ENCODE peak calls at places on chromosome 19, in eight cellular contexts. V, N, L, A, D, K, Y and G are unnamed samples.

GRCh38 chr19:19062454-19063182 is 1.2 kb upstream of the SLC25A42 start:
- DNase-seq in V (no peak), N (no peak), L (no peak), A (no peak), D (no peak), K (peak), Y (no peak), G (no peak)

GRCh38 chr19:18593367-18594095 is 4.9 kb downstream of the REX1BD start:
- DNase-seq in V (no peak), N (no peak), L (no peak), A (no peak), D (no peak), K (no peak), Y (no peak), G (no peak)

GRCh38 chr19:39246951-39247669 is 1.5 kb downstream of the IFNL4 start:
- DNase-seq in V (peak), N (no peak), L (no peak), A (peak), D (no peak), K (peak), Y (no peak), G (no peak)

GRCh38 chr19:2288743-2289713 is 7.1 kb upstream of the PEAK3 start:
- DNase-seq in V (no peak), N (no peak), L (no peak), A (no peak), D (no peak), K (no peak), Y (no peak), G (no peak)

GRCh38 chr19:44202470-44202869 is 9.9 kb upstream of the ZNF227 start:
- DNase-seq in V (no peak), N (no peak), L (no peak), A (no peak), D (no peak), K (peak), Y (no peak), G (no peak)

GRCh38 chr19:18002347-18002850 is 5.6 kb upstream of the ARRDC2 start:
- DNase-seq in V (no peak), N (no peak), L (no peak), A (peak), D (no peak), K (no peak), Y (no peak), G (no peak)

GRCh38 chr19:35436477-35437141 is 11.4 kb upstream of the FFAR2 start:
- DNase-seq in V (peak), N (no peak), L (no peak), A (peak), D (peak), K (peak), Y (no peak), G (no peak)

GRCh38 chr19:46065486-46065885 is 24.7 kb upstream of the IGFL4 start:
- DNase-seq in V (no peak), N (no peak), L (no peak), A (no peak), D (no peak), K (peak), Y (no peak), G (no peak)

GRCh38 chr19:40713939-40714338 is 2.7 kb downstream of the COQ8B start:
- DNase-seq in V (no peak), N (no peak), L (no peak), A (no peak), D (no peak), K (no peak), Y (no peak), G (no peak)
- H3K4me3 ChIP-seq in V (no peak), N (no peak), L (peak), A (no peak), D (peak), K (no peak), Y (peak), G (no peak)

GRCh38 chr19:633786-634639 is 676 bp upstream of the POLRMT start:
- DNase-seq in V (no peak), N (no peak), L (no peak), A (no peak), D (no peak), K (no peak), Y (no peak), G (no peak)

GRCh38 chr19:633068-633785 is at the start of gene POLRMT:
- DNase-seq in V (peak), N (peak), L (peak), A (peak), D (peak), K (peak), Y (peak), G (peak)

GRCh38 chr19:634975-635652 is 1.8 kb upstream of the POLRMT start:
- DNase-seq in V (no peak), N (no peak), L (no peak), A (no peak), D (no peak), K (no peak), Y (no peak), G (no peak)

GRCh38 chr19:629961-630714 is 3.2 kb downstream of the POLRMT start:
- DNase-seq in V (no peak), N (no peak), L (no peak), A (no peak), D (no peak), K (no peak), Y (no peak), G (no peak)

GRCh38 chr19:632228-633067 is 889 bp downstream of the POLRMT start:
- DNase-seq in V (no peak), N (no peak), L (no peak), A (no peak), D (peak), K (peak), Y (no peak), G (no peak)
- TF ChIP-seq CTCF in V (no peak), N (no peak), L (no peak), A (no peak), D (no peak), K (no peak), Y (no peak), G (no peak)

GRCh38 chr19:33417751-33418150 is 44.2 kb downstream of the CEBPG start:
- DNase-seq in V (no peak), N (no peak), L (no peak), A (no peak), D (no peak), K (no peak), Y (no peak), G (no peak)

GRCh38 chr19:33419763-33420080 is 46.2 kb downstream of the CEBPG start:
- DNase-seq in V (no peak), N (no peak), L (no peak), A (no peak), D (peak), K (no peak), Y (no peak), G (no peak)

GRCh38 chr19:33420821-33421220 is 47.3 kb downstream of the CEBPG start:
- DNase-seq in V (no peak), N (no peak), L (no peak), A (no peak), D (no peak), K (no peak), Y (no peak), G (no peak)

GRCh38 chr19:33418461-33418860 is 45.0 kb downstream of the CEBPG start:
- DNase-seq in V (no peak), N (no peak), L (no peak), A (no peak), D (no peak), K (no peak), Y (no peak), G (no peak)

DNA sequence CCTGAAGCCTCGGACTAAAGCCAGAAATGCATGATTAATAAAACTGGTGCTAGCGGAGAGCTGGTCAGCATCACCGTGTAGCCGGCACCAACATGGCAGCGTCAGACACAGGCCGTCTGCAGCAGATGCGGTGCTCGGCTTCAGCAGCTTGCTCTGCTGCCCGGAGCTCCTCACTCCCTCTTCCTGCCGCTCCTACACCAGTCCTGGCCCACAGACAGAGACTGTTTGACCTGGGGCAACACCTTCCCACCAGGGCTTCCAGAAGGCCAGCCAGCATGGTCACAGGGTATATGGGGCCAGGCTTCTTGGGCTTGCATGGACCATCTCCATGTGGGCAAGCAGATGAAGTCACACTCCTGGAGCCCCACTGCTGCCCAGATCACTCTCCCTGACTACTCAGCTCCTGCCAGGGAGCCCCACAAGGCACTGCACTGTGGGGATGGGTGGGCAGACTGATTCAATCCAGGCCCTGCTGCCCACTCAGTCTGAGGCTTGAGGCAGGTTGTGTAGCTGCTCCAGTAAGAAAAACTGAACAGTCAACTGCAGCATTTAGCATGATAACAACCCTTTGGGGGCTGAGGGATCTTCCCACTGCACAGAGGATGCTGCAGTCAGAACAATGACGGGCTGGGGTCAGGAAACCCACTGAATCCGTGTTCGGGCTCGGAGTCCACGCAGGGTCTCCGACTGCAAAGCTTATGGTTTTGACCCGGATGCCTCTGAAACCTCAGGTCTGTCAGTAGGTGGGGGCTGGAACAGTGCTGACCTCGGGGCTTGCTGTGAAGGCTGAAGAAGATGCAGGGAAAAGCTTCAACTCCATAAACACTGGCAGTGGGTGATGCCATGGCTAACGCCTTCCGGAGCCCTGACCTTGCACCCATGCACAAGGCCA is 45.6 kb downstream of the CEBPG start:
- DNase-seq in V (no peak), N (no peak), L (no peak), A (no peak), D (no peak), K (no peak), Y (no peak), G (no peak)
- H3K4me3 ChIP-seq in V (no peak), N (no peak), L (no peak), A (no peak), D (no peak), K (no peak), Y (no peak), G (no peak)

DNA sequence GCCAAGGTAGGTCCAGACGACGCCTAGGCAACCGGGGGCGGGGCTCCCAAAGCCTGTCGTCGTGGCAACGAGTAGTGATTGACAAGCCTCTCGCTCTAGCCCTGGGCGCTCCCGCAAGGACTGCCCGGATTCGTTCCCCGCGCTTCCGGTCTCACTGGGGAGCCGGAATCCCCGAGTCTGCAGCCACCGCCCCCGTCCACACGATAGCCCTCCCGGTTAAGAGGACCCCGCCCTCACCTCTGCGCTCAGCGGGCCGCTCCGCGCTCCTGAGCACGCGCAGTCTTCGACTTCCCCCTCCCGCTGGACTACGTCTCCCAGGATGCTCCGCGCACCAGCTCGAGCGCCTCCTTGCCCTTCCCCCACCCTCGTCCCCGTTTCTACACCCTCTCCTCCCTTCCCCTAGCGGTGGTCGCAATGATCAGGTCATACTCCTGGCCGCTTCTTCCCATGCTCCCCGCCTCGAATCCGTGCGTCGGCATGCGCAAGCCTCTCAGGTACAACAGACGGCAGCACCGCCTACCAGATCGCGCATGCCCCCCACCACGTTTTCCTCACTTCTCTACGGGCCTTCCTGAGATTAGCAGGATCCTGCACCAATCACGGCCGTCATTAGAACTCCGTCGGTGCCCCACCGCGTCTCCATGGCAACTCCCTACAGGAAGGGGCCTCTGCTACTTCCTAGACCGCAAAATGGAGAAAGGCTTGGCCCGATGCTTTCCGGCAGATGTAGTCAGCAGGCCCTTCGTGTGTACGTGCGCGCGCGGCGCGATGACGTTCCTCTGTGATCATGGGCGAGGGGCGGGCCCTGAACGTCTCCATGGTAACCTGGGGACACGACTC is at the start of gene MZF1:
- DNase-seq in V (peak), N (peak), L (peak), A (peak), D (peak), K (peak), Y (peak), G (peak)
- TF ChIP-seq CTCF in V (no peak), N (no peak), L (peak), A (peak), D (no peak), K (no peak), Y (no peak), G (no peak)

DNA sequence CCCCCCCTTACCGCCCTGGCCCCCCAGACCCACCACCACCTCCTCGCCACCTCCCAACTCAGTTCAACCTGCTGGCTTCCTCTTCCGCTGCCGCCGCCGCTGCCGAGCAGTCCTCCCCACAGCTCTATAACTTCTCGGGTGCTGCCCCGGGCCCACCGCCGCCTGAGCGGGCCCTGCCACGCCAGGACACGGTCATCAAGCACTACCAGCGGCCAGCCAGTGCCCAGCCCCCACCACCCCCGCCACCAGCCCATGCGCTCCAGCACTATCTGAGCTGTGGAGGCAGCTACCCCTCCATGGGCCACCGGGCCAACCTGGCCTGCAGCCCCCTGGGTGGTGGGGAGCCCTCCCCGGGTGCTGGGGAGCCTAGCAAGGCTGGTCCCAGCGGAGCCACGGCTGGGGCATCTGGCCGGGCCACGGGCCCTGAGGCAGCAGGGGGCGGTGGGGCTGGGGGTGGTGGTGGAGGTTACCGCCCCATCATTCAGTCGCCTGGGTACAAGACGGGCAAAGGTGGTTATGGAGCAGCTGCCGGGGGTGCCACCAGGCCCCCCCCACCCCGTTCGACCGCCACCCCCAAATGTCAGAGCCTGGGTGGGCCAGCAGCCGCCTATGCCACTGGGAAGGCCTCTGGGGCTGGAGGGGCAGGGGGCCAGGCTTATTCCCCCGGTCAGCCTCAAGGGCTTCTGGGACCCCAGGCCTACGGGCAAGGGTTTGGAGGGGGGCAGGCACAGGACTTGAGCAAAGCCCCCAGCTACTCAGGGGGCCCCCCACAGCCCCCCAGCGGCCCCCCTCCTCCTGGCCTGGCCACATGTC is 4.2 kb downstream of the PRR12 start:
- DNase-seq in V (no peak), N (no peak), L (no peak), A (no peak), D (no peak), K (no peak), Y (no peak), G (no peak)
- H3K4me3 ChIP-seq in V (no peak), N (no peak), L (no peak), A (no peak), D (no peak), K (no peak), Y (no peak), G (no peak)

DNA sequence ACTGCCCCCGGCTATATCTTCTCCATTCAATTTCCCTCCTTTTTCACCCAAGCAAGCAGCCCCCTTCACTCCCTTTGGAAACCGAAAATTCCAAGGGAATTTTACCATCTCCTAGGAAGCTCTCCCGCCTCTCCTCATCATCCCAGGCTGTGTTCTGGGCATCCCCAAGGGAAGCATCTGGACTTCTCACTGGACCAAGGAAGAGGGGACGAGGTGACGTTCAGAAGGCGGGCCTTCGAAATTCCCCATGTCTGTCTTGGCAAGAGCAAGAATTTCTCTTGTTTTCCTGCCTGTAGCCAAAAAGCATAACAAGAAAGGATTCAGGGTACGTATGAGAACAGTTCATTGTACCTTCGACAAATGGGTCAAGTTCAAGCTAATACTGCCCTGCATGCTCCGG is 6.1 kb downstream of the TPRX2 start:
- DNase-seq in V (no peak), N (no peak), L (no peak), A (no peak), D (no peak), K (no peak), Y (no peak), G (no peak)
- TF ChIP-seq CTCF in V (no peak), N (no peak), L (no peak), A (no peak), D (no peak), K (no peak), Y (no peak), G (no peak)

DNA sequence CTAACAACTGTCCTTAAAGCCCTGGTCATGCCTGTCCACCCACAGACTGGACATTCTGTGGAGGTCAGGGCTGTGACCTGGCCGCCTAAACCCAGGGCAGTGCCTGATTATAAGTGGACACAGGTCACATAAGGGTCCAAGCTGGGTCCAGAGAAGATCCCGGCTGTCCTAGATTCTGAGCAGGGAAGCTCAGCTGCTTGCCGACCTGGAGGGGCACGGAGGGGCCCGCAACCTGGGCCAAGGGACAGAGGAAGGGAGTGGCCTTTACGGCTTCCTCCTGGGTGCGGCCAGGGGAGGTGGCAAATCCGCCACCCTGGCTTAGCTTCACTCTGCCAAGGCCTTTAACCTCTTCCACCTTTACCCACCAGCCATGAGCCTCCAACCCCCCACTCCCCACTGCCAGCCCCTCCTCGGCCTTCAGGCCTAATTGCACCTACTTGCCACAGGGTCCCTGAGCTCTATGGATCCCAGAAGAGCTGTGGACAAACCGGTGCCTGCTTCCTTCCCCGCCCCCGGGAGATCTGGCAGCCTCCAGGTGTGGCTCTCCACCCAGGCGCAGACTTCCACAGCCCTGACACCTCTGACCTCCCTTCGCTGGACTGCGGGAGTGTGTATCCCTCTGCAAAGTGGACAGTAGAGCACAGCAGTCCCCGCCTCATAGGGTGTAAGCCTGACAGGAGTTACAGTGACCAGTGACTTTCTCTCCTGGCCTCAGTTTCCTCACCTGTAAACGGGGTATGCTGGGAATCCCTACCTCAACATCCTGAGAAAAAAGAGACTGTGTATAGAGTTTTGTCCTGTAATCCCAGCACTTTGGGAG is 1.7 kb downstream of the CD320 start:
- DNase-seq in V (peak), N (peak), L (no peak), A (peak), D (no peak), K (no peak), Y (no peak), G (no peak)
- H3K4me3 ChIP-seq in V (no peak), N (no peak), L (no peak), A (no peak), D (no peak), K (no peak), Y (no peak), G (no peak)

GRCh38 chr19:5547881-5548280 is 19.9 kb downstream of the TINCR start:
- DNase-seq in V (no peak), N (no peak), L (no peak), A (no peak), D (peak), K (peak), Y (no peak), G (no peak)
- TF ChIP-seq CTCF in V (no peak), N (no peak), L (no peak), A (peak), D (peak), K (peak), Y (no peak), G (peak)

GRCh38 chr19:15550847-15551182 is 42.5 kb downstream of the CYP4F22 start:
- DNase-seq in V (no peak), N (no peak), L (no peak), A (no peak), D (no peak), K (no peak), Y (no peak), G (no peak)
- H3K4me3 ChIP-seq in V (peak), N (peak), L (peak), A (peak), D (no peak), K (no peak), Y (peak), G (no peak)